ENCODE peak calls at places on chromosomes 11 and 22, in ten cellular contexts. K is NB4, N is chondrocyte, M is heart left ventricle, F is nephron progenitor cell, D is AG09319, G is brain microvascular endothelial cell, C is fibroblast of lung, H is Peyer's patch, E is A549. Y is an unnamed sample.

GRCh38 chr11:3642071-3642951 is 519 bp upstream of the ART5 start:
- DNase-seq in K (peak; percentile 65), N (peak; percentile 88), M (peak; percentile 87), F (peak; percentile 97), D (peak; percentile 23), G (peak; percentile 70), C (peak; percentile 82), H (peak; percentile 25), E (peak; percentile 80), Y (peak; percentile 94)

GRCh38 chr11:35009941-35010337 is 93.5 kb downstream of the PDHX start:
- DNase-seq in K (no peak), N (no peak), M (no peak), F (no peak), D (no peak), G (no peak), C (no peak), H (no peak), E (peak; percentile 79), Y (no peak)

GRCh38 chr11:73072935-73073481 is 69.1 kb downstream of the FCHSD2 start:
- DNase-seq in K (peak; percentile 50), N (no peak), M (no peak), F (no peak), D (no peak), G (no peak), C (peak; percentile 15), H (no peak), E (peak; percentile 75), Y (peak; percentile 5)

GRCh38 chr22:20671409-20672081 is 102.4 kb upstream of the SERPIND1 start:
- DNase-seq in K (no peak), N (no peak), M (no peak), F (no peak), D (no peak), G (no peak), C (no peak), H (no peak), E (no peak), Y (no peak)

GRCh38 chr22:35631597-35631996 is 14.5 kb upstream of the MB start:
- DNase-seq in K (peak; percentile 72), N (peak; percentile 51), M (no peak), F (peak; percentile 43), D (no peak), G (peak; percentile 31), C (no peak), H (peak; percentile 38), E (peak; percentile 81), Y (no peak)

GRCh38 chr11:69368119-69368880 is 74.3 kb downstream of the MYEOV start:
- DNase-seq in K (no peak), N (peak; percentile 38), M (no peak), F (no peak), D (no peak), G (no peak), C (no peak), H (no peak), E (no peak), Y (peak; percentile 64)

GRCh38 chr11:68457898-68458249 is 2.7 kb upstream of the PPP6R3 start:
- DNase-seq in K (no peak), N (no peak), M (no peak), F (no peak), D (no peak), G (no peak), C (no peak), H (no peak), E (no peak), Y (no peak)

GRCh38 chr11:73342633-73343032 is 33.6 kb upstream of the RELT start:
- DNase-seq in K (no peak), N (no peak), M (no peak), F (peak; percentile 75), D (no peak), G (no peak), C (no peak), H (no peak), E (no peak), Y (peak; percentile 84)

GRCh38 chr11:69076129-69076791 is 27.5 kb downstream of the TPCN2 start:
- DNase-seq in K (peak; percentile 81), N (no peak), M (no peak), F (no peak), D (no peak), G (peak; percentile 38), C (peak; percentile 90), H (no peak), E (no peak), Y (no peak)

GRCh38 chr11:68364581-68364980 is 52.2 kb downstream of the LRP5 start:
- DNase-seq in K (no peak), N (no peak), M (no peak), F (no peak), D (no peak), G (no peak), C (no peak), H (no peak), E (no peak), Y (peak; percentile 54)

GRCh38 chr22:33932997-33933396 is 12.7 kb upstream of the LARGE1 start:
- DNase-seq in K (no peak), N (no peak), M (no peak), F (no peak), D (no peak), G (no peak), C (no peak), H (no peak), E (no peak), Y (no peak)

GRCh38 chr11:72762641-72763304 is 10.6 kb upstream of the ARAP1 start:
- DNase-seq in K (no peak), N (no peak), M (no peak), F (no peak), D (no peak), G (no peak), C (no peak), H (no peak), E (no peak), Y (no peak)

GRCh38 chr11:65206901-65207300 is 25.2 kb downstream of the CAPN1 start:
- DNase-seq in K (no peak), N (no peak), M (no peak), F (no peak), D (no peak), G (no peak), C (no peak), H (no peak), E (no peak), Y (peak; percentile 46)

DNA sequence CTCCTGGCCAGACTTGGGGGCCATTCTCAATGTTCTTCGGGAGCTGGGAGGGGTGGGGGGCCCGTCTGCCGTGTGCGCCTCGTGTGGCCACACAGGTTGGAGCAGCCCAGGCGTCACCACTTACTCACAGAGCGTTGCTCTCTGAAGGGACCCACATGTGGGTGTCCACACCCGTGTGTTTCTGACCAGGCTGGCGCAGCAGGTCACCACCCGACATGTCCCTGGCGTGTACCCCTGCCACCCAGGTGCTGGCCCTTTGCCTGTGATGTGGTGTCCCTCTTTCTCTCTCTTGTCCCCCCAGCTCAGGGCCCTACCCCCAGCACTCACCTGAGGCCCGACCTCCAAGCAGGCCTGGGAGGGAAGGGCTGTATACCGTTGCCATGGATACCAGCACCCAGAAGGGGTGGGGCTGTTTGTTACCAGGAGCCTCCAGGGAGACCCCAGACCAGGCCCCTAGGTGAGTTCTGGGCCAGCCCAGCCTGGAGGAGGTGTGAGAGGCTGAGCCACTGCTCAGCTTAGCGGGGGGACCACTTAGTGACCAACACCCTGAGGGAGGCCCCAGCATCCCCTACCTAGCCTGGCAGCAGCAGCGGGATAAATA is 1.4 kb downstream of the LMNTD2 start:
- DNase-seq in K (no peak), N (no peak), M (no peak), F (no peak), D (no peak), G (no peak), C (no peak), H (no peak), E (no peak), Y (peak; percentile 88)
- TF ChIP-seq CTCF in K (no peak), N (no peak), M (no peak), F (no peak), D (no peak), G (no peak), C (no peak), H (no peak), E (no peak), Y (no peak)

GRCh38 chr11:47512701-47513100 is 40.2 kb downstream of the CELF1 start:
- DNase-seq in K (no peak), N (no peak), M (no peak), F (no peak), D (no peak), G (no peak), C (no peak), H (no peak), E (no peak), Y (no peak)

GRCh38 chr11:47508595-47509555 is 44.1 kb downstream of the CELF1 start:
- DNase-seq in K (no peak), N (no peak), M (no peak), F (no peak), D (no peak), G (no peak), C (no peak), H (no peak), E (no peak), Y (peak; percentile 60)

GRCh38 chr11:47507868-47508594 is 44.9 kb downstream of the CELF1 start:
- DNase-seq in K (no peak), N (no peak), M (no peak), F (no peak), D (no peak), G (no peak), C (no peak), H (no peak), E (no peak), Y (no peak)

GRCh38 chr11:47511927-47512326 is 41.0 kb downstream of the CELF1 start:
- DNase-seq in K (no peak), N (no peak), M (no peak), F (no peak), D (no peak), G (no peak), C (no peak), H (no peak), E (no peak), Y (no peak)

GRCh38 chr11:47510231-47510630 is 42.7 kb downstream of the CELF1 start:
- DNase-seq in K (no peak), N (no peak), M (no peak), F (no peak), D (no peak), G (peak; percentile 39), C (no peak), H (no peak), E (no peak), Y (peak; percentile 37)
- TF ChIP-seq CTCF in K (no peak), N (no peak), M (no peak), F (no peak), D (no peak), G (no peak), C (no peak), H (no peak), E (no peak), Y (no peak)

DNA sequence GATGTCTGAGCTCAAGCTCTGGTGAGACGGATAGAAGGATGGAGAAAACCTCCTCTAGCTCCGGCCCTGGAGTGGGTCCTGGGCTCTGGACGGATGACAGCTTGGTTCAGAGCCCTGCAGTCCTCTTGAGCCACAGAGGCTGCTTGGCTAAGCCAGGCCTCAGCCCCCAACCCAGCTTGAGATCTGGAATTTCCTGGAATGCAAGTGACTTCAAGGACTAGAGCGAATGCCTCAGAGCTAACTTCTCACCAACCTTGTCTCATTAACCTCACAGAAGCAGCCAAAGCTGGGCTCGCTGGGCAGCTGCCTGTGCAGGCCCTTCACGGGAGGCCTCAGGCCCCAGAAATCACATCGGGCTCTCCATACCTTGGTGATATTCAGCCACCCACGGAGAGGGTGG is 73.4 kb upstream of the TTLL12 start:
- DNase-seq in K (no peak), N (no peak), M (no peak), F (no peak), D (no peak), G (no peak), C (no peak), H (no peak), E (no peak), Y (no peak)
- TF ChIP-seq CTCF in K (no peak), N (no peak), M (no peak), F (no peak), D (no peak), G (no peak), C (no peak), H (no peak), E (no peak), Y (no peak)

GRCh38 chr11:113014262-113014661 is 53.0 kb downstream of the NCAM1 start:
- DNase-seq in K (peak; percentile 3), N (no peak), M (no peak), F (peak; percentile 27), D (no peak), G (no peak), C (no peak), H (no peak), E (no peak), Y (no peak)
- TF ChIP-seq CTCF in K (no peak), N (peak; percentile 40), M (no peak), F (no peak), D (no peak), G (peak; percentile 19), C (no peak), H (no peak), E (no peak), Y (no peak)